ENCODE peak calls at places on chromosomes 16 and 17, in nine cellular contexts. One of them, this sample, is unnamed.
A peak's percentile ranks its signal among the peaks of the same experiment; 100 is the strongest.

GRCh38 chr17:43940630-43941029 is 1.6 kb downstream of the PPY start:
- DNase-seq in psoas muscle: no peak
- DNase-seq in SJSA1: peak; percentile 62
- DNase-seq in sigmoid colon: no peak
- DNase-seq in tibial nerve: no peak
- DNase-seq in left ventricle myocardium inferior: no peak
- DNase-seq in breast epithelium: no peak
- DNase-seq in neural progenitor cell: peak; percentile 77
- DNase-seq in lower lobe of right lung: no peak
- DNase-seq in this sample: no peak

GRCh38 chr16:88796278-88796677 is 7.3 kb upstream of the CDT1 start:
- DNase-seq in tibial nerve: no peak
- DNase-seq in breast epithelium: no peak
- DNase-seq in psoas muscle: no peak
- DNase-seq in neural progenitor cell: no peak
- DNase-seq in sigmoid colon: no peak
- DNase-seq in left ventricle myocardium inferior: no peak
- DNase-seq in SJSA1: no peak
- DNase-seq in lower lobe of right lung: no peak
- DNase-seq in this sample: no peak

GRCh38 chr17:7237761-7238417 is 1.4 kb downstream of the PHF23 start:
- DNase-seq in psoas muscle: peak; percentile 89
- DNase-seq in breast epithelium: no peak
- DNase-seq in lower lobe of right lung: peak; percentile 90
- DNase-seq in sigmoid colon: peak; percentile 93
- DNase-seq in SJSA1: peak; percentile 44
- DNase-seq in left ventricle myocardium inferior: peak; percentile 84
- DNase-seq in tibial nerve: peak; percentile 57
- DNase-seq in neural progenitor cell: peak; percentile 92
- DNase-seq in this sample: peak; percentile 87

GRCh38 chr17:74642995-74643394 is 19.5 kb upstream of the CD300E start:
- DNase-seq in breast epithelium: no peak
- DNase-seq in left ventricle myocardium inferior: no peak
- DNase-seq in SJSA1: no peak
- DNase-seq in sigmoid colon: no peak
- DNase-seq in neural progenitor cell: no peak
- DNase-seq in tibial nerve: no peak
- DNase-seq in lower lobe of right lung: no peak
- DNase-seq in psoas muscle: no peak
- DNase-seq in this sample: no peak

GRCh38 chr17:44083250-44083849 is 12.8 kb downstream of the G6PC3 start:
- DNase-seq in breast epithelium: no peak
- DNase-seq in lower lobe of right lung: no peak
- DNase-seq in left ventricle myocardium inferior: no peak
- DNase-seq in sigmoid colon: no peak
- DNase-seq in tibial nerve: no peak
- DNase-seq in psoas muscle: no peak
- DNase-seq in neural progenitor cell: no peak
- DNase-seq in SJSA1: no peak
- DNase-seq in this sample: no peak

GRCh38 chr16:2825899-2826298 is 4.2 kb upstream of the ZG16B start:
- DNase-seq in psoas muscle: peak; percentile 30
- DNase-seq in lower lobe of right lung: peak; percentile 34
- DNase-seq in tibial nerve: peak; percentile 3
- DNase-seq in SJSA1: no peak
- DNase-seq in left ventricle myocardium inferior: no peak
- DNase-seq in neural progenitor cell: no peak
- DNase-seq in breast epithelium: peak; percentile 27
- DNase-seq in sigmoid colon: peak; percentile 19
- DNase-seq in this sample: no peak

GRCh38 chr16:54233626-54234025 is 53.0 kb downstream of the IRX3 start:
- DNase-seq in sigmoid colon: no peak
- DNase-seq in tibial nerve: no peak
- DNase-seq in neural progenitor cell: no peak
- DNase-seq in psoas muscle: no peak
- DNase-seq in breast epithelium: no peak
- DNase-seq in lower lobe of right lung: no peak
- DNase-seq in left ventricle myocardium inferior: no peak
- DNase-seq in SJSA1: no peak
- DNase-seq in this sample: no peak

GRCh38 chr16:55021595-55022475 is 91.2 kb downstream of the IRX5 start:
- DNase-seq in lower lobe of right lung: no peak
- DNase-seq in breast epithelium: no peak
- DNase-seq in SJSA1: peak; percentile 4
- DNase-seq in psoas muscle: no peak
- DNase-seq in tibial nerve: no peak
- DNase-seq in sigmoid colon: no peak
- DNase-seq in left ventricle myocardium inferior: no peak
- DNase-seq in neural progenitor cell: peak; percentile 49
- DNase-seq in this sample: no peak

GRCh38 chr16:64339052-64339770 is 782.7 kb downstream of the CDH11 start:
- DNase-seq in left ventricle myocardium inferior: no peak
- DNase-seq in sigmoid colon: no peak
- DNase-seq in neural progenitor cell: no peak
- DNase-seq in lower lobe of right lung: no peak
- DNase-seq in tibial nerve: no peak
- DNase-seq in SJSA1: no peak
- DNase-seq in psoas muscle: no peak
- DNase-seq in breast epithelium: no peak
- DNase-seq in this sample: no peak

GRCh38 chr17:33126086-33126485 is 134.4 kb downstream of the SPACA3 start:
- DNase-seq in neural progenitor cell: no peak
- DNase-seq in lower lobe of right lung: no peak
- DNase-seq in breast epithelium: no peak
- DNase-seq in SJSA1: no peak
- DNase-seq in psoas muscle: no peak
- DNase-seq in sigmoid colon: no peak
- DNase-seq in left ventricle myocardium inferior: no peak
- DNase-seq in tibial nerve: no peak
- DNase-seq in this sample: no peak

GRCh38 chr17:57257213-57257873 is 1.0 kb downstream of the MSI2 start:
- DNase-seq in psoas muscle: no peak
- DNase-seq in breast epithelium: no peak
- DNase-seq in tibial nerve: no peak
- DNase-seq in neural progenitor cell: peak; percentile 74
- DNase-seq in lower lobe of right lung: no peak
- DNase-seq in SJSA1: peak; percentile 31
- DNase-seq in left ventricle myocardium inferior: no peak
- DNase-seq in sigmoid colon: no peak
- DNase-seq in this sample: peak; percentile 21

GRCh38 chr16:10641555-10641952 is 53.2 kb downstream of the TEKT5 start:
- DNase-seq in neural progenitor cell: no peak
- DNase-seq in tibial nerve: no peak
- DNase-seq in lower lobe of right lung: no peak
- DNase-seq in psoas muscle: no peak
- DNase-seq in left ventricle myocardium inferior: no peak
- DNase-seq in breast epithelium: no peak
- DNase-seq in SJSA1: no peak
- DNase-seq in sigmoid colon: no peak
- DNase-seq in this sample: no peak

GRCh38 chr16:75265911-75266701 is 14.7 kb upstream of the BCAR1 start:
- DNase-seq in lower lobe of right lung: peak; percentile 83
- DNase-seq in tibial nerve: no peak
- DNase-seq in SJSA1: peak; percentile 85
- DNase-seq in breast epithelium: peak; percentile 78
- DNase-seq in psoas muscle: peak; percentile 90
- DNase-seq in left ventricle myocardium inferior: peak; percentile 75
- DNase-seq in sigmoid colon: peak; percentile 90
- DNase-seq in neural progenitor cell: peak; percentile 95
- DNase-seq in this sample: no peak

GRCh38 chr17:68295086-68295485 is 3.8 kb downstream of the ARSG start:
- DNase-seq in sigmoid colon: no peak
- DNase-seq in neural progenitor cell: no peak
- DNase-seq in SJSA1: no peak
- DNase-seq in psoas muscle: no peak
- DNase-seq in tibial nerve: no peak
- DNase-seq in left ventricle myocardium inferior: no peak
- DNase-seq in lower lobe of right lung: no peak
- DNase-seq in breast epithelium: no peak
- DNase-seq in this sample: no peak
- H3K4me1 ChIP-seq in sigmoid colon: peaks cover 21% of the 10 kb centered on the region
- H3K4me1 ChIP-seq in neural progenitor cell: peaks cover 42% of the 10 kb centered on the region
- H3K4me1 ChIP-seq in SJSA1: peaks cover 20% of the 10 kb centered on the region
- H3K4me1 ChIP-seq in psoas muscle: peaks cover 28% of the 10 kb centered on the region
- H3K4me1 ChIP-seq in tibial nerve: peaks cover 10% of the 10 kb centered on the region
- H3K4me1 ChIP-seq in left ventricle myocardium inferior: peaks cover 28% of the 10 kb centered on the region
- H3K4me1 ChIP-seq in lower lobe of right lung: peaks cover 22% of the 10 kb centered on the region
- H3K4me1 ChIP-seq in breast epithelium: no peaks in the 10 kb centered on the region
- H3K4me1 ChIP-seq in this sample: peaks cover 66% of the 10 kb centered on the region

DNA sequence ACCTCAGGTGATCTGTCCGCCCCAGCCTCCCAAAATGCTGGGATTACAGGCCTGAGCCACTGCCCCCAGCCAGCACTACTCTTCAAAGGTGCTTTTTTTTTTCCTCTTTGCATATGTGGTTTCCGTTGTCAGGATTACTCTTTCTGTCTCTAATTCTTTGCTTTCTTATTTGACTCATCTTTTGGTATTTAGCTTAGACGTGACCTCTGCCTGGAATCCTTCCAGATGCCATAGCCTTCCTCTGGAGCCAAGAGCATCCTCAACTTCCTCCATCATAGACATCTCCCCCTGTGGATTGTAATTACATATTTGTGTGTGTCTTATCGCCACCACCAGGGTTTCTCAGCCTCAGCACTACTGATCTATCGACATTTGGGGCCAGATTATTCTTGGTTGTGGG is 84.4 kb upstream of the XYLT1 start:
- DNase-seq in lower lobe of right lung: no peak
- DNase-seq in tibial nerve: no peak
- DNase-seq in psoas muscle: no peak
- DNase-seq in neural progenitor cell: no peak
- DNase-seq in SJSA1: peak; percentile 87
- DNase-seq in sigmoid colon: no peak
- DNase-seq in breast epithelium: no peak
- DNase-seq in left ventricle myocardium inferior: no peak
- DNase-seq in this sample: no peak
- H3K4me1 ChIP-seq in lower lobe of right lung: no peaks in the 10 kb centered on the region
- H3K4me1 ChIP-seq in tibial nerve: no peaks in the 10 kb centered on the region
- H3K4me1 ChIP-seq in psoas muscle: no peaks in the 10 kb centered on the region
- H3K4me1 ChIP-seq in neural progenitor cell: no peaks in the 10 kb centered on the region
- H3K4me1 ChIP-seq in SJSA1: peaks cover 22% of the 10 kb centered on the region
- H3K4me1 ChIP-seq in sigmoid colon: no peaks in the 10 kb centered on the region
- H3K4me1 ChIP-seq in breast epithelium: no peaks in the 10 kb centered on the region
- H3K4me1 ChIP-seq in left ventricle myocardium inferior: no peaks in the 10 kb centered on the region
- H3K4me1 ChIP-seq in this sample: no peaks in the 10 kb centered on the region

DNA sequence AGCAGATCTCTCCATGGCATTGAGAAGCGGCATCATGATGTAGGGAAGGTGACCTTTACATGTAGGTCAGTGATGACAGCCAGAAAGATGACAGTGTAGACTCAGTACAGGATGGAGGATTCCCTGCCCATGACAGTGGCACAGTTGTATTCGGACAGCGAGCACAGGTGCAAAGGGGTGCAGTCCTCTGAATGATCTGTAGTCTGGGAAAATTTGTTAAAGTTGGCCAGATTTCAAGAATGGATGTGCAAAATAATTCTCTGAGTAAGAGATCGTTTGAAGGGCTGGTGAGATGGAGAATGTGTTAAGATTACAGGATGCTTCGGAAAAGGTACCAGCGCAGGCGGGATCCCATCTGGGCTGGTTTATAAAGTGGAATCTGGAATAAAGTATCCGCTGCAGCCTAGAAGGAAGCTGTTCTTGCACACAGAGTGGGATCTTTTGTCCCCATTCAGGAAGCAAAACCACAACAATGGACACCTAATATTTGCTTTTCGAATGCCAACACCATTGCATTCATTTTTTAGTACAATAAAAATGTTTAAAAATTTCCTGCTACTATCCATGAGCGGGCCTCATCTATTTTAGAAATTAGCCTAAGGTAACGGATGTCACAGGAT is 101.2 kb downstream of the RPTOR start:
- DNase-seq in sigmoid colon: no peak
- DNase-seq in neural progenitor cell: no peak
- DNase-seq in lower lobe of right lung: no peak
- DNase-seq in psoas muscle: no peak
- DNase-seq in left ventricle myocardium inferior: no peak
- DNase-seq in breast epithelium: no peak
- DNase-seq in SJSA1: no peak
- DNase-seq in tibial nerve: no peak
- DNase-seq in this sample: no peak
- H3K4me1 ChIP-seq in sigmoid colon: no peaks in the 10 kb centered on the region
- H3K4me1 ChIP-seq in neural progenitor cell: peaks cover 8% of the 10 kb centered on the region
- H3K4me1 ChIP-seq in lower lobe of right lung: peaks cover 13% of the 10 kb centered on the region
- H3K4me1 ChIP-seq in psoas muscle: peaks cover 37% of the 10 kb centered on the region
- H3K4me1 ChIP-seq in left ventricle myocardium inferior: peaks cover 23% of the 10 kb centered on the region
- H3K4me1 ChIP-seq in breast epithelium: no peaks in the 10 kb centered on the region
- H3K4me1 ChIP-seq in SJSA1: peaks cover 45% of the 10 kb centered on the region
- H3K4me1 ChIP-seq in tibial nerve: peaks cover 12% of the 10 kb centered on the region
- H3K4me1 ChIP-seq in this sample: peaks cover 40% of the 10 kb centered on the region

GRCh38 chr17:413706-414440 is 61.3 kb upstream of the RPH3AL start:
- DNase-seq in neural progenitor cell: no peak
- DNase-seq in lower lobe of right lung: no peak
- DNase-seq in sigmoid colon: no peak
- DNase-seq in breast epithelium: no peak
- DNase-seq in tibial nerve: no peak
- DNase-seq in SJSA1: no peak
- DNase-seq in psoas muscle: no peak
- DNase-seq in left ventricle myocardium inferior: no peak
- DNase-seq in this sample: peak; percentile 54
- H3K4me1 ChIP-seq in neural progenitor cell: peaks cover 4% of the 10 kb centered on the region
- H3K4me1 ChIP-seq in lower lobe of right lung: peaks cover 26% of the 10 kb centered on the region
- H3K4me1 ChIP-seq in sigmoid colon: peaks cover 18% of the 10 kb centered on the region
- H3K4me1 ChIP-seq in breast epithelium: peaks cover 7% of the 10 kb centered on the region
- H3K4me1 ChIP-seq in tibial nerve: no peaks in the 10 kb centered on the region
- H3K4me1 ChIP-seq in SJSA1: peaks cover 18% of the 10 kb centered on the region
- H3K4me1 ChIP-seq in psoas muscle: peaks cover 12% of the 10 kb centered on the region
- H3K4me1 ChIP-seq in left ventricle myocardium inferior: peaks cover 30% of the 10 kb centered on the region
- H3K4me1 ChIP-seq in this sample: peaks cover 91% of the 10 kb centered on the region

GRCh38 chr17:59331929-59332889 is 754 bp downstream of the YPEL2 start:
- DNase-seq in SJSA1: peak; percentile 40
- DNase-seq in breast epithelium: no peak
- DNase-seq in sigmoid colon: peak; percentile 79
- DNase-seq in tibial nerve: no peak
- DNase-seq in psoas muscle: peak; percentile 89
- DNase-seq in lower lobe of right lung: peak; percentile 73
- DNase-seq in left ventricle myocardium inferior: peak; percentile 73
- DNase-seq in neural progenitor cell: peak; percentile 58
- DNase-seq in this sample: peak; percentile 6

GRCh38 chr17:59332890-59333377 is 1.5 kb downstream of the YPEL2 start:
- DNase-seq in lower lobe of right lung: peak; percentile 52
- DNase-seq in psoas muscle: peak; percentile 66
- DNase-seq in left ventricle myocardium inferior: peak; percentile 33
- DNase-seq in sigmoid colon: peak; percentile 75
- DNase-seq in SJSA1: peak; percentile 30
- DNase-seq in tibial nerve: peak; percentile 37
- DNase-seq in neural progenitor cell: no peak
- DNase-seq in breast epithelium: no peak
- DNase-seq in this sample: no peak

GRCh38 chr17:59331129-59331928 is at the start of gene YPEL2:
- DNase-seq in breast epithelium: peak; percentile 93
- DNase-seq in neural progenitor cell: peak; percentile 99
- DNase-seq in tibial nerve: peak; percentile 93
- DNase-seq in sigmoid colon: peak; percentile 98
- DNase-seq in psoas muscle: peak; percentile 98
- DNase-seq in SJSA1: peak; percentile 83
- DNase-seq in left ventricle myocardium inferior: peak; percentile 99
- DNase-seq in lower lobe of right lung: peak; percentile 97
- DNase-seq in this sample: peak; percentile 89

GRCh38 chr17:59335685-59336084 is 4.2 kb downstream of the YPEL2 start:
- DNase-seq in psoas muscle: no peak
- DNase-seq in tibial nerve: no peak
- DNase-seq in sigmoid colon: no peak
- DNase-seq in left ventricle myocardium inferior: no peak
- DNase-seq in lower lobe of right lung: no peak
- DNase-seq in SJSA1: no peak
- DNase-seq in breast epithelium: no peak
- DNase-seq in neural progenitor cell: no peak
- DNase-seq in this sample: no peak

GRCh38 chr17:59333845-59334244 is 2.4 kb downstream of the YPEL2 start:
- DNase-seq in tibial nerve: no peak
- DNase-seq in left ventricle myocardium inferior: no peak
- DNase-seq in SJSA1: no peak
- DNase-seq in neural progenitor cell: peak; percentile 35
- DNase-seq in sigmoid colon: no peak
- DNase-seq in lower lobe of right lung: no peak
- DNase-seq in breast epithelium: no peak
- DNase-seq in psoas muscle: no peak
- DNase-seq in this sample: no peak
- H3K4me1 ChIP-seq in tibial nerve: peaks cover 42% of the 10 kb centered on the region
- H3K4me1 ChIP-seq in left ventricle myocardium inferior: peaks cover 95% of the 10 kb centered on the region
- H3K4me1 ChIP-seq in SJSA1: peaks cover 59% of the 10 kb centered on the region
- H3K4me1 ChIP-seq in neural progenitor cell: peaks cover 47% of the 10 kb centered on the region
- H3K4me1 ChIP-seq in sigmoid colon: peaks cover 62% of the 10 kb centered on the region
- H3K4me1 ChIP-seq in lower lobe of right lung: peaks cover 70% of the 10 kb centered on the region
- H3K4me1 ChIP-seq in breast epithelium: peaks cover 24% of the 10 kb centered on the region
- H3K4me1 ChIP-seq in psoas muscle: peaks cover 70% of the 10 kb centered on the region
- H3K4me1 ChIP-seq in this sample: peaks cover 73% of the 10 kb centered on the region